ENCODE peak calls at places on chromosomes 2 and 18, in six cellular contexts. One of them, this sample, is unnamed. For H3K4me1, the result is how much of the 10 kb centered on the place peaks cover.

GRCh38 chr2:99679518-99679917 is 189.7 kb upstream of the REV1 start:
- DNase-seq in neuronal stem cell: no peak
- DNase-seq in mesendoderm: no peak
- DNase-seq in mesenchymal stem cell: no peak
- DNase-seq in trophoblast cell: no peak
- DNase-seq in IMR-90: no peak
- DNase-seq in this sample: no peak

GRCh38 chr2:173815778-173816177 is 149.4 kb downstream of the SP3 start:
- DNase-seq in trophoblast cell: peak
- DNase-seq in mesenchymal stem cell: no peak
- DNase-seq in mesendoderm: no peak
- DNase-seq in IMR-90: no peak
- DNase-seq in neuronal stem cell: no peak
- DNase-seq in this sample: no peak

GRCh38 chr2:70796247-70796646 is 5.8 kb upstream of the FIGLA start:
- DNase-seq in trophoblast cell: no peak
- DNase-seq in IMR-90: no peak
- DNase-seq in neuronal stem cell: no peak
- DNase-seq in mesendoderm: peak
- DNase-seq in mesenchymal stem cell: no peak
- DNase-seq in this sample: no peak

GRCh38 chr2:228613133-228613532 is 431.6 kb upstream of the SPHKAP start:
- DNase-seq in trophoblast cell: no peak
- DNase-seq in mesendoderm: no peak
- DNase-seq in IMR-90: peak
- DNase-seq in neuronal stem cell: no peak
- DNase-seq in mesenchymal stem cell: peak
- DNase-seq in this sample: no peak

GRCh38 chr2:84649487-84650142 is 133.3 kb downstream of the DNAH6 start:
- DNase-seq in neuronal stem cell: no peak
- DNase-seq in mesenchymal stem cell: no peak
- DNase-seq in trophoblast cell: no peak
- DNase-seq in mesendoderm: no peak
- DNase-seq in IMR-90: no peak
- DNase-seq in this sample: no peak

GRCh38 chr2:118851650-118852049 is 4.2 kb upstream of the EN1 start:
- DNase-seq in neuronal stem cell: peak
- DNase-seq in IMR-90: no peak
- DNase-seq in mesenchymal stem cell: no peak
- DNase-seq in mesendoderm: peak
- DNase-seq in trophoblast cell: no peak
- DNase-seq in this sample: peak

GRCh38 chr18:61201516-61201915 is 131.7 kb upstream of the CDH20 start:
- DNase-seq in trophoblast cell: no peak
- DNase-seq in mesendoderm: no peak
- DNase-seq in mesenchymal stem cell: no peak
- DNase-seq in IMR-90: no peak
- DNase-seq in neuronal stem cell: no peak
- DNase-seq in this sample: no peak

GRCh38 chr2:20645301-20645701 is 5.6 kb downstream of the HS1BP3 start:
- DNase-seq in IMR-90: no peak
- DNase-seq in mesenchymal stem cell: no peak
- DNase-seq in neuronal stem cell: no peak
- DNase-seq in mesendoderm: no peak
- DNase-seq in trophoblast cell: no peak
- DNase-seq in this sample: no peak

GRCh38 chr18:50473896-50474295 is 86.0 kb upstream of the MAPK4 start:
- DNase-seq in trophoblast cell: no peak
- DNase-seq in mesendoderm: no peak
- DNase-seq in neuronal stem cell: no peak
- DNase-seq in IMR-90: no peak
- DNase-seq in mesenchymal stem cell: no peak
- DNase-seq in this sample: no peak

GRCh38 chr18:10057401-10057800 is 143.6 kb downstream of the VAPA start:
- DNase-seq in IMR-90: no peak
- DNase-seq in trophoblast cell: peak
- DNase-seq in mesenchymal stem cell: no peak
- DNase-seq in neuronal stem cell: no peak
- DNase-seq in mesendoderm: no peak
- DNase-seq in this sample: no peak

GRCh38 chr2:105502625-105503334 is 103.9 kb upstream of the FHL2 start:
- DNase-seq in neuronal stem cell: no peak
- DNase-seq in trophoblast cell: no peak
- DNase-seq in mesendoderm: no peak
- DNase-seq in IMR-90: no peak
- DNase-seq in mesenchymal stem cell: no peak
- DNase-seq in this sample: no peak

GRCh38 chr18:14747513-14748474 is at the start of gene ANKRD30B:
- DNase-seq in IMR-90: no peak
- DNase-seq in mesenchymal stem cell: no peak
- DNase-seq in neuronal stem cell: no peak
- DNase-seq in mesendoderm: peak
- DNase-seq in trophoblast cell: no peak
- DNase-seq in this sample: peak

GRCh38 chr18:75154997-75155396 is 53.9 kb downstream of the PTGR3 start:
- DNase-seq in mesenchymal stem cell: no peak
- DNase-seq in mesendoderm: no peak
- DNase-seq in neuronal stem cell: no peak
- DNase-seq in IMR-90: no peak
- DNase-seq in trophoblast cell: no peak
- DNase-seq in this sample: no peak

GRCh38 chr2:88857951-88858406 is 166.5 kb downstream of the RPIA start:
- DNase-seq in neuronal stem cell: no peak
- DNase-seq in mesenchymal stem cell: no peak
- DNase-seq in mesendoderm: peak
- DNase-seq in IMR-90: peak
- DNase-seq in trophoblast cell: peak
- DNase-seq in this sample: no peak

GRCh38 chr2:215973111-215973792 is 40.1 kb downstream of the MREG start:
- DNase-seq in neuronal stem cell: no peak
- DNase-seq in IMR-90: no peak
- DNase-seq in trophoblast cell: no peak
- DNase-seq in mesenchymal stem cell: no peak
- DNase-seq in mesendoderm: no peak
- DNase-seq in this sample: no peak

GRCh38 chr2:218217366-218218309 is 649 bp downstream of the ARPC2 start:
- DNase-seq in neuronal stem cell: peak
- DNase-seq in IMR-90: peak
- DNase-seq in mesendoderm: peak
- DNase-seq in mesenchymal stem cell: peak
- DNase-seq in trophoblast cell: peak
- DNase-seq in this sample: peak

GRCh38 chr2:112623913-112624777 is 21.6 kb upstream of the SLC20A1 start:
- DNase-seq in mesendoderm: no peak
- DNase-seq in mesenchymal stem cell: peak
- DNase-seq in neuronal stem cell: no peak
- DNase-seq in trophoblast cell: no peak
- DNase-seq in IMR-90: peak
- DNase-seq in this sample: no peak

GRCh38 chr2:8518986-8519669 is 162.7 kb upstream of the ID2 start:
- DNase-seq in IMR-90: no peak
- DNase-seq in neuronal stem cell: no peak
- DNase-seq in mesenchymal stem cell: no peak
- DNase-seq in trophoblast cell: no peak
- DNase-seq in mesendoderm: no peak
- DNase-seq in this sample: no peak

GRCh38 chr2:30514134-30514860 is 67.3 kb downstream of the LCLAT1 start:
- DNase-seq in IMR-90: peak
- DNase-seq in mesenchymal stem cell: peak
- DNase-seq in neuronal stem cell: no peak
- DNase-seq in trophoblast cell: no peak
- DNase-seq in mesendoderm: peak
- DNase-seq in this sample: no peak

GRCh38 chr18:51149605-51150429 is 47.7 kb downstream of the MEX3C start:
- DNase-seq in trophoblast cell: peak
- DNase-seq in mesendoderm: peak
- DNase-seq in neuronal stem cell: no peak
- DNase-seq in IMR-90: peak
- DNase-seq in mesenchymal stem cell: peak
- DNase-seq in this sample: no peak

GRCh38 chr2:109353806-109354745 is 225.1 kb downstream of the SH3RF3 start:
- DNase-seq in mesenchymal stem cell: no peak
- DNase-seq in IMR-90: no peak
- DNase-seq in neuronal stem cell: no peak
- DNase-seq in trophoblast cell: no peak
- DNase-seq in mesendoderm: no peak
- DNase-seq in this sample: peak

GRCh38 chr2:109352898-109353689 is 224.1 kb downstream of the SH3RF3 start:
- DNase-seq in mesendoderm: no peak
- DNase-seq in IMR-90: no peak
- DNase-seq in trophoblast cell: no peak
- DNase-seq in neuronal stem cell: no peak
- DNase-seq in mesenchymal stem cell: no peak
- DNase-seq in this sample: peak

GRCh38 chr2:109351164-109351756 is 222.3 kb downstream of the SH3RF3 start:
- DNase-seq in mesenchymal stem cell: peak
- DNase-seq in neuronal stem cell: no peak
- DNase-seq in mesendoderm: no peak
- DNase-seq in trophoblast cell: no peak
- DNase-seq in IMR-90: peak
- DNase-seq in this sample: no peak

GRCh38 chr2:109350526-109350925 is 221.5 kb downstream of the SH3RF3 start:
- DNase-seq in trophoblast cell: no peak
- DNase-seq in IMR-90: no peak
- DNase-seq in neuronal stem cell: no peak
- DNase-seq in mesendoderm: no peak
- DNase-seq in mesenchymal stem cell: no peak
- DNase-seq in this sample: no peak

DNA sequence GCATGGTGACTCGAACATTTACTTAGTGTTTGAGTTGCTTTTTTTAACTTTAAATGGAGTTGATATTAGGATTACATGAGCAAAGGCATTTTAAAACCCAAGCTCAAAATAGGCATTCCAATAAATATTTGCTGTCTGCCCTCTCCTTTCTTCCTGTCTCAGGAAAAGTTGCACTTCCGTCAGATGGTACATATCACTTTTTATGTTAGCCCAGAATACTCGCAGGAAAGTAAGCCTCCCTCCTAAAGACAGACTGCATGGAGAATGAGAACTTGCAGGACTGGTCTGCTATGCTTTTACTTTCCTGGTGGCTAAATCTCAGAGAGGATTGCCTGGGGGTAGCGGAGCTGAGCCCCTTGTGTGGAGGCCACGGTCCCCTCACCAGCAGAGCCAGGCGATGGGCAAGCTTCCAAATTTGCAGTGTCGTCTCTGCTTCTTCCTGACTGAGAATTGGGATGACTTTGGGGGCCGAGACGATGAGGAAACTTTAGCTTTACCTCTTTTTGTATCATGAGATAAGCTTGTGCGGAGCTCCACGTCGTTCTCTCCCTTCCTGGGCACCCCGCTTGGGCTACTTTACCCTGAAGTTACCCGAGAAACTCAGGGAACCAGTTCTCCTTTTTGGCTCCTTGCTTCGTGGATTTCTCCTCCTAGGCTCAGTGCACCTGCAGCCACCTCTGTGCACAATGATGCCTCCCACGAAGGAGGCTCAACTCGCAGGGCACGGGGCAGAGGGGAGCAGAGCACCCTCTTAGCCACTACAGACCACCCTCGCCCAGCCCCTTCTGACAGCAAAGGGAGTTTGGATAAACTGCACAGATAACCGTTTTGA is 223.3 kb downstream of the SH3RF3 start:
- DNase-seq in neuronal stem cell: no peak
- DNase-seq in IMR-90: no peak
- DNase-seq in trophoblast cell: no peak
- DNase-seq in mesenchymal stem cell: no peak
- DNase-seq in mesendoderm: no peak
- DNase-seq in this sample: no peak
- H3K4me1 ChIP-seq in neuronal stem cell: under half
- H3K4me1 ChIP-seq in IMR-90: under half
- H3K4me1 ChIP-seq in trophoblast cell: under half
- H3K4me1 ChIP-seq in mesenchymal stem cell: under half
- H3K4me1 ChIP-seq in mesendoderm: under half
- H3K4me1 ChIP-seq in this sample: under half

DNA sequence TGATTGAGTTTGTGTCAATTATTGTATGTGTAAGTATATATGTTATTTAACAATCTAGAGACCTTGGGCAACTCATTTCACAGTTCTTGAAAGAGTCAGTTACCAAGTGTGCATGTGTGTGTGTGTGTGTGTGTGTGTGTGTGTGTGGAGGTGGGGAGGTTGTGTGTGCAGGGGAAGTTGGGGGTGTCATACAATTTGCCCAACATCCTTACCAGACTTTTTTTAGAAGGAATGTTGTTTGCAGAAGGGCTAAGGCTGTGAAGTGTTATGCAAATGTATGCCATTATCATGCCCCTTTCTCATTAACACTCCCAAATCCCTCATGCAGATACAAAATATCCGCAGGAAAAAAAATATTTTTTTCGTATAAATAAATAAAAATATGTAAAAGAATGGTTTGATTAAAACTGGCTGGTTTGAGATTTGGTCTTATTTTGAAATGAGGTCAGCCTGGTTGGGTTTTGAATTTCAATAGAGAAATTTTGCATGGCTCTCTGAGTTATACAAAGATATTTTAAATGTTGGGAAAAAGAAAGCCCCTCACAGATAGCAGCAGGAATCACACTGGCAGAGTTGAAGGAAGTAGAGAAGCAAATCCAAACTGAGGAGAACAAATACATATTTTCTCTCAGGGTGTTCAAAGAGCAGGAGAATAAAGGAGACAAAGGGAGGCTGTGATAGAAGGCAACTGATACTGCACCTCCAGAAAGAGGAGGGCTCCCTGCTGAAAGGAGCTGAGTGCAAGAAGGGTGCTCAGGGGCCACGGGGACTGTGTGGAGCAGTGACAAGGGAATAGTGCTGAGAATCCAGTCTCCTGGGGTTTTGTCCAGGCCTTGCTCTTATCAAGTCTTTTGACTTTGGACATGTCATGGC is 1365.5 kb upstream of the CELF4 start:
- DNase-seq in IMR-90: no peak
- DNase-seq in mesendoderm: peak
- DNase-seq in trophoblast cell: no peak
- DNase-seq in neuronal stem cell: no peak
- DNase-seq in mesenchymal stem cell: no peak
- DNase-seq in this sample: peak
- H2BK5ac ChIP-seq in IMR-90: no peak
- H2BK5ac ChIP-seq in mesendoderm: no peak
- H2BK5ac ChIP-seq in trophoblast cell: no peak
- H2BK5ac ChIP-seq in neuronal stem cell: no peak
- H2BK5ac ChIP-seq in mesenchymal stem cell: no peak
- H2BK5ac ChIP-seq in this sample: no peak

GRCh38 chr2:197950754-197951153 is 146.4 kb downstream of the PLCL1 start:
- DNase-seq in mesendoderm: no peak
- DNase-seq in trophoblast cell: peak
- DNase-seq in neuronal stem cell: no peak
- DNase-seq in IMR-90: no peak
- DNase-seq in mesenchymal stem cell: no peak
- DNase-seq in this sample: no peak
- H3K4me1 ChIP-seq in mesendoderm: under half
- H3K4me1 ChIP-seq in trophoblast cell: under half
- H3K4me1 ChIP-seq in neuronal stem cell: under half
- H3K4me1 ChIP-seq in IMR-90: under half
- H3K4me1 ChIP-seq in mesenchymal stem cell: under half
- H3K4me1 ChIP-seq in this sample: under half

DNA sequence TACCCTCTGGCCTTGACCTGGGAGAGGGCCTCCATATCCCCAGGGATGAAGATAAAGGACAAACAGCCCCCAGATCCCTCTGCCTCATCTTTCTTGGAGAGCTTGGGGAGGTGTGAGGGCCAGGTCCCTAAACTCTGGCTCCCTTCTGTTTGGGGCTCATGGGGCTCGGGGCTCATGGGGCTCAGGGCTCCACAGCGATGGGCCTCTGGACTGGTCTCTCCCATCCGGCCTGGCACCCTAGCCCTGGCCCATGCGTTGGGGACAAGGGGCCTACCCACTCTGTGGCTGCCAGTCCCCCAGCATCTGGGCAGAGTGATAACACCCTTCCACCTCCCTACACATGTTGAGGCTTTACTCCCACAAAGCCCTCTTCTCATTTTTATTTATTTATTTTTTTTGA is 29.2 kb upstream of the PTMA start:
- DNase-seq in trophoblast cell: no peak
- DNase-seq in neuronal stem cell: no peak
- DNase-seq in IMR-90: no peak
- DNase-seq in mesendoderm: no peak
- DNase-seq in mesenchymal stem cell: no peak
- DNase-seq in this sample: no peak
- H2BK5ac ChIP-seq in trophoblast cell: no peak
- H2BK5ac ChIP-seq in neuronal stem cell: no peak
- H2BK5ac ChIP-seq in IMR-90: no peak
- H2BK5ac ChIP-seq in mesendoderm: no peak
- H2BK5ac ChIP-seq in mesenchymal stem cell: no peak
- H2BK5ac ChIP-seq in this sample: no peak

This sample was measured in H9.